ENCODE peak calls at places on chromosomes 16 and 17, in eight cellular contexts. One of them, this sample, is unnamed.

GRCh38 chr17:6305613-6306360 is 129.1 kb downstream of the AIPL1 start:
- DNase-seq in stimulated activated naive B cell treated with anti-CD40 and anti-IgM and Interleukin-4, amounts not matched to agents 10 μg/mL and 1 μg/mL and 100 μg/mL, for 72 hours: no peak
- DNase-seq in CD8-positive, alpha-beta memory T cell: no peak
- DNase-seq in neural progenitor cell: no peak
- DNase-seq in stimulated activated CD8-positive, alpha-beta memory T cell treated with anti-CD3 and anti-CD28 coated beads, Interleukin-4, amount 100 ng/mL, for 48 hours: no peak
- DNase-seq in T follicular helper cell: no peak
- DNase-seq in body of pancreas: no peak
- DNase-seq in colonic mucosa: no peak
- DNase-seq in this sample: no peak

GRCh38 chr17:28133562-28133970 is 91.1 kb downstream of the NLK start:
- DNase-seq in stimulated activated naive B cell treated with anti-CD40 and anti-IgM and Interleukin-4, amounts not matched to agents 10 μg/mL and 1 μg/mL and 100 μg/mL, for 72 hours: no peak
- DNase-seq in CD8-positive, alpha-beta memory T cell: no peak
- DNase-seq in neural progenitor cell: no peak
- DNase-seq in stimulated activated CD8-positive, alpha-beta memory T cell treated with anti-CD3 and anti-CD28 coated beads, Interleukin-4, amount 100 ng/mL, for 48 hours: no peak
- DNase-seq in T follicular helper cell: no peak
- DNase-seq in body of pancreas: no peak
- DNase-seq in colonic mucosa: no peak
- DNase-seq in this sample: no peak

GRCh38 chr17:56908061-56908542 is 5.7 kb downstream of the TRIM25 start:
- DNase-seq in stimulated activated naive B cell treated with anti-CD40 and anti-IgM and Interleukin-4, amounts not matched to agents 10 μg/mL and 1 μg/mL and 100 μg/mL, for 72 hours: peak
- DNase-seq in CD8-positive, alpha-beta memory T cell: peak
- DNase-seq in neural progenitor cell: no peak
- DNase-seq in stimulated activated CD8-positive, alpha-beta memory T cell treated with anti-CD3 and anti-CD28 coated beads, Interleukin-4, amount 100 ng/mL, for 48 hours: peak
- DNase-seq in T follicular helper cell: no peak
- DNase-seq in body of pancreas: no peak
- DNase-seq in colonic mucosa: peak
- DNase-seq in this sample: no peak

GRCh38 chr17:57366558-57367351 is 110.4 kb downstream of the MSI2 start:
- DNase-seq in stimulated activated naive B cell treated with anti-CD40 and anti-IgM and Interleukin-4, amounts not matched to agents 10 μg/mL and 1 μg/mL and 100 μg/mL, for 72 hours: no peak
- DNase-seq in CD8-positive, alpha-beta memory T cell: no peak
- DNase-seq in neural progenitor cell: no peak
- DNase-seq in stimulated activated CD8-positive, alpha-beta memory T cell treated with anti-CD3 and anti-CD28 coated beads, Interleukin-4, amount 100 ng/mL, for 48 hours: no peak
- DNase-seq in T follicular helper cell: no peak
- DNase-seq in body of pancreas: no peak
- DNase-seq in colonic mucosa: no peak
- DNase-seq in this sample: no peak

GRCh38 chr17:2680961-2681360 is 30.6 kb downstream of the CLUH start:
- DNase-seq in stimulated activated naive B cell treated with anti-CD40 and anti-IgM and Interleukin-4, amounts not matched to agents 10 μg/mL and 1 μg/mL and 100 μg/mL, for 72 hours: no peak
- DNase-seq in CD8-positive, alpha-beta memory T cell: no peak
- DNase-seq in neural progenitor cell: no peak
- DNase-seq in stimulated activated CD8-positive, alpha-beta memory T cell treated with anti-CD3 and anti-CD28 coated beads, Interleukin-4, amount 100 ng/mL, for 48 hours: no peak
- DNase-seq in T follicular helper cell: no peak
- DNase-seq in body of pancreas: no peak
- DNase-seq in colonic mucosa: no peak
- DNase-seq in this sample: no peak

GRCh38 chr17:37614391-37614790 is 5.2 kb upstream of the SYNRG start:
- DNase-seq in stimulated activated naive B cell treated with anti-CD40 and anti-IgM and Interleukin-4, amounts not matched to agents 10 μg/mL and 1 μg/mL and 100 μg/mL, for 72 hours: no peak
- DNase-seq in CD8-positive, alpha-beta memory T cell: no peak
- DNase-seq in neural progenitor cell: no peak
- DNase-seq in stimulated activated CD8-positive, alpha-beta memory T cell treated with anti-CD3 and anti-CD28 coated beads, Interleukin-4, amount 100 ng/mL, for 48 hours: no peak
- DNase-seq in T follicular helper cell: no peak
- DNase-seq in body of pancreas: no peak
- DNase-seq in colonic mucosa: no peak
- DNase-seq in this sample: no peak

GRCh38 chr17:58091024-58091567 is 7.9 kb downstream of the DYNLL2 start:
- DNase-seq in stimulated activated naive B cell treated with anti-CD40 and anti-IgM and Interleukin-4, amounts not matched to agents 10 μg/mL and 1 μg/mL and 100 μg/mL, for 72 hours: no peak
- DNase-seq in CD8-positive, alpha-beta memory T cell: no peak
- DNase-seq in neural progenitor cell: no peak
- DNase-seq in stimulated activated CD8-positive, alpha-beta memory T cell treated with anti-CD3 and anti-CD28 coated beads, Interleukin-4, amount 100 ng/mL, for 48 hours: no peak
- DNase-seq in T follicular helper cell: no peak
- DNase-seq in body of pancreas: no peak
- DNase-seq in colonic mucosa: no peak
- DNase-seq in this sample: no peak

GRCh38 chr17:66304304-66305174 is 2.1 kb downstream of the PRKCA start:
- DNase-seq in stimulated activated naive B cell treated with anti-CD40 and anti-IgM and Interleukin-4, amounts not matched to agents 10 μg/mL and 1 μg/mL and 100 μg/mL, for 72 hours: no peak
- DNase-seq in CD8-positive, alpha-beta memory T cell: no peak
- DNase-seq in neural progenitor cell: peak
- DNase-seq in stimulated activated CD8-positive, alpha-beta memory T cell treated with anti-CD3 and anti-CD28 coated beads, Interleukin-4, amount 100 ng/mL, for 48 hours: no peak
- DNase-seq in T follicular helper cell: no peak
- DNase-seq in body of pancreas: no peak
- DNase-seq in colonic mucosa: peak
- DNase-seq in this sample: peak

GRCh38 chr17:74785981-74786360 is 9.8 kb upstream of the NAT9 start:
- DNase-seq in stimulated activated naive B cell treated with anti-CD40 and anti-IgM and Interleukin-4, amounts not matched to agents 10 μg/mL and 1 μg/mL and 100 μg/mL, for 72 hours: no peak
- DNase-seq in CD8-positive, alpha-beta memory T cell: no peak
- DNase-seq in neural progenitor cell: no peak
- DNase-seq in stimulated activated CD8-positive, alpha-beta memory T cell treated with anti-CD3 and anti-CD28 coated beads, Interleukin-4, amount 100 ng/mL, for 48 hours: no peak
- DNase-seq in T follicular helper cell: no peak
- DNase-seq in body of pancreas: no peak
- DNase-seq in colonic mucosa: no peak
- DNase-seq in this sample: no peak

GRCh38 chr17:37067555-37068111 is 118.9 kb downstream of the AATF start:
- DNase-seq in stimulated activated naive B cell treated with anti-CD40 and anti-IgM and Interleukin-4, amounts not matched to agents 10 μg/mL and 1 μg/mL and 100 μg/mL, for 72 hours: no peak
- DNase-seq in CD8-positive, alpha-beta memory T cell: no peak
- DNase-seq in neural progenitor cell: no peak
- DNase-seq in stimulated activated CD8-positive, alpha-beta memory T cell treated with anti-CD3 and anti-CD28 coated beads, Interleukin-4, amount 100 ng/mL, for 48 hours: no peak
- DNase-seq in T follicular helper cell: no peak
- DNase-seq in body of pancreas: peak
- DNase-seq in colonic mucosa: peak
- DNase-seq in this sample: no peak

GRCh38 chr17:77580956-77581355 is 377.5 kb upstream of the TNRC6C start:
- DNase-seq in stimulated activated naive B cell treated with anti-CD40 and anti-IgM and Interleukin-4, amounts not matched to agents 10 μg/mL and 1 μg/mL and 100 μg/mL, for 72 hours: no peak
- DNase-seq in CD8-positive, alpha-beta memory T cell: no peak
- DNase-seq in neural progenitor cell: no peak
- DNase-seq in stimulated activated CD8-positive, alpha-beta memory T cell treated with anti-CD3 and anti-CD28 coated beads, Interleukin-4, amount 100 ng/mL, for 48 hours: no peak
- DNase-seq in T follicular helper cell: no peak
- DNase-seq in body of pancreas: no peak
- DNase-seq in colonic mucosa: no peak
- DNase-seq in this sample: peak

GRCh38 chr17:27802962-27803680 is 2.8 kb upstream of the NOS2 start:
- DNase-seq in stimulated activated naive B cell treated with anti-CD40 and anti-IgM and Interleukin-4, amounts not matched to agents 10 μg/mL and 1 μg/mL and 100 μg/mL, for 72 hours: no peak
- DNase-seq in CD8-positive, alpha-beta memory T cell: no peak
- DNase-seq in neural progenitor cell: no peak
- DNase-seq in stimulated activated CD8-positive, alpha-beta memory T cell treated with anti-CD3 and anti-CD28 coated beads, Interleukin-4, amount 100 ng/mL, for 48 hours: no peak
- DNase-seq in T follicular helper cell: no peak
- DNase-seq in body of pancreas: no peak
- DNase-seq in colonic mucosa: no peak
- DNase-seq in this sample: no peak

GRCh38 chr17:82015311-82015971 is 7.2 kb downstream of the CENPX start:
- DNase-seq in stimulated activated naive B cell treated with anti-CD40 and anti-IgM and Interleukin-4, amounts not matched to agents 10 μg/mL and 1 μg/mL and 100 μg/mL, for 72 hours: no peak
- DNase-seq in CD8-positive, alpha-beta memory T cell: no peak
- DNase-seq in neural progenitor cell: no peak
- DNase-seq in stimulated activated CD8-positive, alpha-beta memory T cell treated with anti-CD3 and anti-CD28 coated beads, Interleukin-4, amount 100 ng/mL, for 48 hours: no peak
- DNase-seq in T follicular helper cell: no peak
- DNase-seq in body of pancreas: no peak
- DNase-seq in colonic mucosa: no peak
- DNase-seq in this sample: no peak

GRCh38 chr17:78185981-78186688 is 717 bp downstream of the TK1 start:
- DNase-seq in stimulated activated naive B cell treated with anti-CD40 and anti-IgM and Interleukin-4, amounts not matched to agents 10 μg/mL and 1 μg/mL and 100 μg/mL, for 72 hours: peak
- DNase-seq in CD8-positive, alpha-beta memory T cell: no peak
- DNase-seq in neural progenitor cell: peak
- DNase-seq in stimulated activated CD8-positive, alpha-beta memory T cell treated with anti-CD3 and anti-CD28 coated beads, Interleukin-4, amount 100 ng/mL, for 48 hours: peak
- DNase-seq in T follicular helper cell: no peak
- DNase-seq in body of pancreas: no peak
- DNase-seq in colonic mucosa: peak
- DNase-seq in this sample: no peak

GRCh38 chr16:15970202-15970601 is 20.8 kb downstream of the ABCC1 start:
- DNase-seq in stimulated activated naive B cell treated with anti-CD40 and anti-IgM and Interleukin-4, amounts not matched to agents 10 μg/mL and 1 μg/mL and 100 μg/mL, for 72 hours: no peak
- DNase-seq in CD8-positive, alpha-beta memory T cell: no peak
- DNase-seq in neural progenitor cell: peak
- DNase-seq in stimulated activated CD8-positive, alpha-beta memory T cell treated with anti-CD3 and anti-CD28 coated beads, Interleukin-4, amount 100 ng/mL, for 48 hours: no peak
- DNase-seq in T follicular helper cell: no peak
- DNase-seq in body of pancreas: no peak
- DNase-seq in colonic mucosa: no peak
- DNase-seq in this sample: no peak

GRCh38 chr17:27290916-27291598 is 2.9 kb upstream of the WSB1 start:
- DNase-seq in stimulated activated naive B cell treated with anti-CD40 and anti-IgM and Interleukin-4, amounts not matched to agents 10 μg/mL and 1 μg/mL and 100 μg/mL, for 72 hours: no peak
- DNase-seq in CD8-positive, alpha-beta memory T cell: no peak
- DNase-seq in neural progenitor cell: no peak
- DNase-seq in stimulated activated CD8-positive, alpha-beta memory T cell treated with anti-CD3 and anti-CD28 coated beads, Interleukin-4, amount 100 ng/mL, for 48 hours: no peak
- DNase-seq in T follicular helper cell: no peak
- DNase-seq in body of pancreas: no peak
- DNase-seq in colonic mucosa: no peak
- DNase-seq in this sample: no peak

GRCh38 chr16:89187337-89188063 is 12.8 kb downstream of the SLC22A31 start:
- DNase-seq in stimulated activated naive B cell treated with anti-CD40 and anti-IgM and Interleukin-4, amounts not matched to agents 10 μg/mL and 1 μg/mL and 100 μg/mL, for 72 hours: peak
- DNase-seq in CD8-positive, alpha-beta memory T cell: peak
- DNase-seq in neural progenitor cell: peak
- DNase-seq in stimulated activated CD8-positive, alpha-beta memory T cell treated with anti-CD3 and anti-CD28 coated beads, Interleukin-4, amount 100 ng/mL, for 48 hours: peak
- DNase-seq in T follicular helper cell: no peak
- DNase-seq in body of pancreas: no peak
- DNase-seq in colonic mucosa: no peak
- DNase-seq in this sample: peak